ENCODE peak calls at places on chromosomes 13 and 19, in four cellular contexts. G, Q, D and E are unnamed samples.

GRCh38 chr19:16888629-16889371 is at the start of gene F2RL3:
- ATAC-seq in G (peak; percentile 55), Q (peak; percentile 17), D (no peak), E (peak; percentile 34)

GRCh38 chr13:48412100-48412556 is 785 bp downstream of the LPAR6 start:
- ATAC-seq in G (peak; percentile 53), Q (peak; percentile 78), D (peak; percentile 31), E (peak; percentile 49)

GRCh38 chr19:30029721-30030510 is 87.9 kb downstream of the URI1 start:
- ATAC-seq in G (no peak), Q (no peak), D (peak; percentile 90), E (peak; percentile 57)

GRCh38 chr13:48110132-48110868 is 15.4 kb upstream of the MED4 start:
- ATAC-seq in G (no peak), Q (no peak), D (no peak), E (no peak)

GRCh38 chr19:41801682-41802317 is 5.4 kb downstream of the CEACAM3 start:
- ATAC-seq in G (peak; percentile 79), Q (peak; percentile 80), D (no peak), E (peak; percentile 67)

GRCh38 chr13:29905845-29906244 is 55.4 kb upstream of the UBL3 start:
- ATAC-seq in G (peak; percentile 85), Q (peak; percentile 74), D (no peak), E (peak; percentile 56)

GRCh38 chr19:5477451-5478215 is 22.4 kb downstream of the ZNRF4 start:
- ATAC-seq in G (no peak), Q (no peak), D (no peak), E (no peak)

GRCh38 chr19:17967258-17968051 is 548 bp downstream of the KCNN1 start:
- ATAC-seq in G (no peak), Q (no peak), D (no peak), E (no peak)

GRCh38 chr19:4519521-4520277 is 1.4 kb upstream of the PLIN4 start:
- ATAC-seq in G (no peak), Q (peak; percentile 29), D (peak; percentile 48), E (peak; percentile 51)

GRCh38 chr13:34733720-34734119 is 208.3 kb upstream of the NBEA start:
- ATAC-seq in G (no peak), Q (no peak), D (no peak), E (peak; percentile 42)

GRCh38 chr19:13208131-13208963 is 58.1 kb downstream of the IER2 start:
- ATAC-seq in G (peak; percentile 65), Q (no peak), D (no peak), E (peak; percentile 22)

GRCh38 chr13:47481521-47481920 is 519.6 kb downstream of the SUCLA2 start:
- ATAC-seq in G (no peak), Q (no peak), D (no peak), E (no peak)

GRCh38 chr13:113881614-113882265 is 17.9 kb upstream of the GAS6 start:
- ATAC-seq in G (peak; percentile 47), Q (no peak), D (peak; percentile 18), E (peak; percentile 41)

GRCh38 chr19:36997843-36998235 is 80.4 kb upstream of the ZNF420 start:
- ATAC-seq in G (no peak), Q (no peak), D (no peak), E (no peak)

GRCh38 chr13:39777021-39777420 is 121.6 kb downstream of the COG6 start:
- ATAC-seq in G (no peak), Q (no peak), D (no peak), E (no peak)

GRCh38 chr13:44710576-44710975 is 134.4 kb upstream of the TSC22D1 start:
- ATAC-seq in G (no peak), Q (no peak), D (peak; percentile 90), E (peak; percentile 76)